ENCODE peak calls at places on chromosomes 5 and 9, in four cellular contexts. H, D, M and N are unnamed samples.

GRCh38 chr9:94632736-94633135 is 6.6 kb downstream of the FBP1 start:
- DNase-seq in H (peak; percentile 81), D (peak; percentile 57), M (no peak), N (no peak)

GRCh38 chr9:5008206-5008605 is 23.1 kb downstream of the JAK2 start:
- DNase-seq in H (no peak), D (peak; percentile 13), M (no peak), N (no peak)

GRCh38 chr9:108002296-108003056 is 512.9 kb upstream of the KLF4 start:
- DNase-seq in H (no peak), M (no peak), D (no peak), N (no peak)

GRCh38 chr5:147051193-147051592 is 172.6 kb upstream of the PPP2R2B start:
- DNase-seq in H (peak; percentile 34), D (no peak), M (no peak), N (no peak)

GRCh38 chr9:127877566-127877998 is at the start of gene AK1:
- DNase-seq in D (peak; percentile 89), M (no peak), H (peak; percentile 79), N (no peak)

GRCh38 chr5:749101-749670 is 35.3 kb downstream of the ZDHHC11B start:
- DNase-seq in H (no peak), D (no peak), M (no peak), N (no peak)

GRCh38 chr9:86443992-86444391 is 89.8 kb upstream of the TUT7 start:
- DNase-seq in D (no peak), M (no peak), H (no peak), N (no peak)

GRCh38 chr5:129906177-129906887 is 2.1 kb downstream of the CHSY3 start:
- DNase-seq in H (peak; percentile 11), M (no peak), D (peak; percentile 75), N (no peak)

GRCh38 chr9:5851445-5851844 is 18.5 kb upstream of the ERMP1 start:
- DNase-seq in M (no peak), D (peak; percentile 69), H (no peak), N (no peak)

GRCh38 chr9:89277043-89277442 is 34.0 kb upstream of the CKS2 start:
- DNase-seq in D (no peak), H (no peak), M (no peak), N (no peak)

GRCh38 chr5:72138943-72139467 is 31.7 kb downstream of the MAP1B start:
- DNase-seq in D (peak; percentile 92), M (no peak), H (peak; percentile 57), N (no peak)

GRCh38 chr5:40904205-40904993 is 4.9 kb upstream of the C7 start:
- DNase-seq in D (peak; percentile 86), H (peak; percentile 51), M (no peak), N (no peak)

GRCh38 chr9:72888032-72888431 is 64.8 kb downstream of the ALDH1A1 start:
- DNase-seq in H (no peak), D (peak; percentile 49), M (no peak), N (no peak)

GRCh38 chr9:137317021-137317978 is 15.2 kb upstream of the NRARP start:
- DNase-seq in M (no peak), D (no peak), H (no peak), N (no peak)

GRCh38 chr9:69499959-69500358 is 172.2 kb downstream of the APBA1 start:
- DNase-seq in D (no peak), H (no peak), M (no peak), N (no peak)

GRCh38 chr9:119435066-119435465 is 65.8 kb upstream of the BRINP1 start:
- DNase-seq in H (no peak), D (no peak), M (no peak), N (no peak)

GRCh38 chr5:138717399-138717798 is 35.8 kb upstream of the CTNNA1 start:
- DNase-seq in M (no peak), H (no peak), D (no peak), N (no peak)

GRCh38 chr5:87410941-87411340 is 1.8 kb downstream of the CCNH start:
- DNase-seq in H (no peak), M (no peak), D (peak; percentile 78), N (no peak)

GRCh38 chr9:133371261-133371711 is 4.6 kb downstream of the SURF4 start:
- DNase-seq in M (peak; percentile 52), H (no peak), D (no peak), N (peak; percentile 22)

GRCh38 chr9:95757026-95757425 is 118.5 kb upstream of the ERCC6L2 start:
- DNase-seq in H (peak; percentile 61), M (no peak), D (peak; percentile 87), N (no peak)

GRCh38 chr9:14058078-14058688 is 255.8 kb downstream of the NFIB start:
- DNase-seq in H (peak; percentile 58), M (no peak), D (no peak), N (no peak)

GRCh38 chr5:92514901-92515300 is 1066.1 kb downstream of the NR2F1-AS1 start:
- DNase-seq in D (peak; percentile 64), M (no peak), H (no peak), N (no peak)

GRCh38 chr9:73810585-73811215 is 659.0 kb downstream of the ANXA1 start:
- DNase-seq in H (no peak), M (no peak), D (peak; percentile 88), N (no peak)

GRCh38 chr9:98834386-98834785 is 26.9 kb downstream of the GALNT12 start:
- DNase-seq in M (no peak), H (no peak), D (no peak), N (no peak)

GRCh38 chr5:154260224-154260859 is 69.8 kb downstream of the GALNT10 start:
- DNase-seq in M (no peak), H (peak; percentile 24), D (peak; percentile 65), N (no peak)

GRCh38 chr5:1965860-1966396 is 83.2 kb upstream of the IRX4 start:
- DNase-seq in M (no peak), H (no peak), D (no peak), N (no peak)

DNA sequence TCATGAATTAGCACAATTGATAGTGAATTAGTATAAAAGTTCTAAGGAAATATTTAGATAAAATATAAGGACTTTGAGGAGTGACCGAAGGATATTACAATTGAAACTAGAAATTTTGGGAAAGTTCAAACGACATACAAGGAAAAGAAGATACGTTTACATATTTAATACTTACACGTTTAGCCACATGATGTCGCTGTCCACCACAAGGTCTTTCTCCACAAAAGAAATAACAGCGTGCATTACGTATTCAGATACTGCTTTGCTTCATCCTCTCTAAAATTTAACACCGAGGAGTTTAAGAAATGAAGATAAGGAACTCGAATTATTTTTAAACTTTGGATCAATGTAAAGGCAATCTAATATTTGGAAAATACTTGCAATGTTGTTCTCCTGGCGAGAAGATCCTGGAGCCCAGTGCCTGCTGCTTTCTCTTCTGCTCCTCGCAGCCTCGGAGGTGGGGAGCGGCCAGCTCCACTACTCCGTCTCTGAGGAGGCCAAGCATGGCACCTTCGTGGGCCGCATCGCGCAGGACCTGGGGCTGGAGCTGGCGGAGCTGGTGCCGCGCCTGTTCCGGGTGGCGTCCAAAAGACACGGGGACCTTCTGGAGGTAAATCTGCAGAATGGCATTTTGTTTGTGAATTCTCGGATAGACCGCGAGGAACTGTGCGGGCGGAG is at the start of gene PCDHA3:
- DNase-seq in M (no peak), H (no peak), D (peak; percentile 2), N (no peak)
- H3K9me3 ChIP-seq in M (peaks cover 27% of the 10 kb centered on the region), H (peaks cover 8% of the 10 kb centered on the region), D (peaks cover 33% of the 10 kb centered on the region), N (peaks cover 4% of the 10 kb centered on the region)

GRCh38 chr9:115422932-115423440 is 305.0 kb upstream of the TNC start:
- DNase-seq in D (no peak), H (peak; percentile 25), M (no peak), N (no peak)
- H3K9me3 ChIP-seq in D (peaks cover 26% of the 10 kb centered on the region), H (peaks cover 4% of the 10 kb centered on the region), M (peaks cover 12% of the 10 kb centered on the region), N (no peaks in the 10 kb centered on the region)

GRCh38 chr9:110801426-110801825 is 132.8 kb downstream of the MUSK start:
- DNase-seq in D (peak; percentile 47), H (no peak), M (no peak), N (no peak)
- H3K9me3 ChIP-seq in D (no peaks in the 10 kb centered on the region), H (no peaks in the 10 kb centered on the region), M (no peaks in the 10 kb centered on the region), N (no peaks in the 10 kb centered on the region)

GRCh38 chr9:130235558-130236435 is 29.8 kb upstream of the HMCN2 start:
- DNase-seq in H (peak; percentile 43), M (peak; percentile 62), D (peak; percentile 81), N (peak; percentile 62)
- H3K9me3 ChIP-seq in H (no peaks in the 10 kb centered on the region), M (no peaks in the 10 kb centered on the region), D (no peaks in the 10 kb centered on the region), N (no peaks in the 10 kb centered on the region)

GRCh38 chr5:179061025-179061424 is 852 bp downstream of the ZNF354C start:
- DNase-seq in D (no peak), H (no peak), M (no peak), N (no peak)

GRCh38 chr5:179060116-179061008 is at the start of gene ZNF354C:
- DNase-seq in H (peak; percentile 93), D (peak; percentile 97), M (peak; percentile 78), N (peak; percentile 70)

DNA sequence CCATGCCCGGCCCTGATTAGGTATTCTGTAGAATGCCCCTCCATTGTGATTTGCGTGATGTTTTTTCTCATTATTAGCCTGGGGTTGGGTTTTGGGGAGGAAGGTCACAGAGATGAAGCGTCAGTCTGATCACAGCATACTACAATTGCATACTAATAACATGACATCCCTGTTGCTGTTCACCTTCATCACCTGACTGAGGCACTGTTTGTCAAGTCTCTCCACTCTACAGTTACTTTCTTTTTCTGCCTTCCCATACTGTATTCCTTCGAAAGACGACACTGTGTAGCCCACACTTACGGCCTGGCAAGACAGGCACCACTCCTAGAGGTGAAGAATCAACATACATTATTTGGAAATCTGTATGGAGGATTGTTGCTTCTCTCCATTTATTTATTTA is 5.5 kb downstream of the ZNF354C start:
- DNase-seq in D (no peak), M (no peak), H (no peak), N (no peak)
- H3K9me3 ChIP-seq in D (peaks cover 42% of the 10 kb centered on the region), M (peaks cover 42% of the 10 kb centered on the region), H (peaks cover 57% of the 10 kb centered on the region), N (peaks cover 13% of the 10 kb centered on the region)

GRCh38 chr5:179089502-179089901 is 29.3 kb downstream of the ZNF354C start:
- DNase-seq in M (no peak), H (no peak), D (no peak), N (no peak)
- H3K9me3 ChIP-seq in M (peaks cover 94% of the 10 kb centered on the region), H (peaks cover 91% of the 10 kb centered on the region), D (peaks cover 96% of the 10 kb centered on the region), N (peaks cover 7% of the 10 kb centered on the region)

GRCh38 chr5:12330993-12331588 is 426.8 kb upstream of the CTNND2 start:
- DNase-seq in D (no peak), H (no peak), M (no peak), N (no peak)
- H3K9me3 ChIP-seq in D (peaks cover 3% of the 10 kb centered on the region), H (no peaks in the 10 kb centered on the region), M (no peaks in the 10 kb centered on the region), N (no peaks in the 10 kb centered on the region)

GRCh38 chr5:150112211-150113046 is 26.1 kb upstream of the CSF1R start:
- DNase-seq in H (peak; percentile 92), D (peak; percentile 93), M (no peak), N (no peak)

GRCh38 chr5:150108711-150109605 is 22.6 kb upstream of the CSF1R start:
- DNase-seq in M (no peak), D (no peak), H (no peak), N (no peak)

GRCh38 chr5:150113047-150113744 is 26.8 kb upstream of the CSF1R start:
- DNase-seq in H (peak; percentile 31), M (no peak), D (no peak), N (no peak)

GRCh38 chr5:150109921-150110320 is 23.6 kb upstream of the CSF1R start:
- DNase-seq in M (no peak), H (no peak), D (no peak), N (no peak)

GRCh38 chr5:150111121-150111520 is 24.8 kb upstream of the CSF1R start:
- DNase-seq in H (no peak), D (no peak), M (no peak), N (no peak)
- H3K9me3 ChIP-seq in H (no peaks in the 10 kb centered on the region), D (no peaks in the 10 kb centered on the region), M (no peaks in the 10 kb centered on the region), N (no peaks in the 10 kb centered on the region)